ENCODE peak calls at places on chromosome 14, in eight cellular contexts. X is cardiac muscle cell, V is HCT116, J is fibroblast of the aortic adventitia, U is endothelial cell, N is neural progenitor cell, L is stomach, H is psoas muscle. Y is an unnamed sample.

GRCh38 chr14:88468396-88468795 is 82.9 kb downstream of the SPATA7 start:
- DNase-seq in X (peak; percentile 34), V (no peak), J (peak; percentile 66), U (no peak), N (no peak), L (no peak), H (no peak), Y (no peak)

GRCh38 chr14:96698846-96699543 is 98.2 kb upstream of the VRK1 start:
- DNase-seq in X (no peak), V (no peak), J (no peak), U (no peak), N (no peak), L (no peak), H (no peak), Y (no peak)

GRCh38 chr14:33525626-33526025 is 425.2 kb downstream of the EGLN3 start:
- DNase-seq in X (peak; percentile 43), V (no peak), J (peak; percentile 34), U (no peak), N (no peak), L (no peak), H (no peak), Y (no peak)

GRCh38 chr14:24377660-24378059 is 9.7 kb downstream of the NFATC4 start:
- DNase-seq in X (no peak), V (no peak), J (no peak), U (no peak), N (no peak), L (peak; percentile 7), H (no peak), Y (no peak)

GRCh38 chr14:75877292-75877691 is 104.5 kb downstream of the TGFB3 start:
- DNase-seq in X (peak; percentile 97), V (no peak), J (peak; percentile 99), U (no peak), N (no peak), L (no peak), H (no peak), Y (no peak)

GRCh38 chr14:67510836-67511235 is 22.3 kb upstream of the PLEKHH1 start:
- DNase-seq in X (peak; percentile 33), V (no peak), J (no peak), U (no peak), N (no peak), L (no peak), H (no peak), Y (no peak)

GRCh38 chr14:65492277-65492676 is 79.7 kb downstream of the FUT8 start:
- DNase-seq in X (no peak), V (no peak), J (no peak), U (no peak), N (no peak), L (no peak), H (no peak), Y (no peak)

GRCh38 chr14:34111933-34112332 is 161.1 kb upstream of the EGLN3 start:
- DNase-seq in X (no peak), V (no peak), J (no peak), U (no peak), N (peak; percentile 17), L (no peak), H (no peak), Y (no peak)

GRCh38 chr14:95906591-95906990 is 30.0 kb downstream of the TUNAR start:
- DNase-seq in X (no peak), V (no peak), J (no peak), U (no peak), N (no peak), L (no peak), H (no peak), Y (no peak)

GRCh38 chr14:64159588-64159987 is 134.6 kb downstream of the ESR2 start:
- DNase-seq in X (no peak), V (no peak), J (no peak), U (no peak), N (no peak), L (no peak), H (no peak), Y (no peak)

DNA sequence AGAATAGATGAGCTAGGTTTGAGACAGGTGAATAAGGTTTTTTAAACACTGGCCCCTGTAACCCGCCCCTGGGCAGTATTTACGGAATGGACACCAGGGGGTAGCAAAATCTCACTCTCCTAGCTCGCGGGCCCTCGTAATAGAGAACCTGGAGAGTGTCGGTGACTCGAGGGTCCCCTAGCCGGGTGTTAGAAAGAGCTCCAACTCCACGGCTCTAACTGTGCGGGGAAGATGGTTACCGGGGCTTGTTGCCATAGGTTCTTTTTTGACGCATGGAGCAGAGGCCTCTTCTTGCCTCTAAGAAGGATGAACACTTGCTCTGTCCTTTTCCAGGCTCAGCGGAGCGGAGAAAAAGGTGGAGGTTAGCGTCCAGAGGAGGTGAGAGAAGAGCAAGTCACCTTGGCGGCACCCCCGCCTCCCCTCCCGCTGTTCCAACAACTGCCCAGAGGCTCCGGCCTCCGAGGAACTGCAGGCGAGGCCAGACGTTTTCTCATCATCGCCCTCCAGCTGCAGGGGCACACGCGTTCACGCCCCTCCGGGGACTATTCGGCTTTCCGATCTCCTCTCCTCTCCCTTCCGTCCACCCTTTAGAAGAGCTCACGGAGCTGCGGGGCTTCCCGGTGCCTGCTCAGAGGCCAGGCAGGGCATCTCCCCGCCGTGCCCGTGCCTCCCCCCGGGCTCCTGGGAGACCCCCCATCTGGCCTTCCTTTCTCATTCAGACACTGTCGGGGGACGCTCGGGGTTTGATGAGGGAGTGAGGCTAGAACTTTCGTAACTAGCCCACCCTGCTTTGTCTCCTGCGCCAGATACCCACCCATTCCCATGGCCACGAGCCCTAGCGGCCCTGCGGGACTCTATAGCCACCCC is 1.4 kb upstream of the ARHGEF40 start:
- DNase-seq in X (peak; percentile 63), V (peak; percentile 36), J (peak; percentile 69), U (peak; percentile 67), N (peak; percentile 84), L (peak; percentile 63), H (peak; percentile 76), Y (no peak)
- TF ChIP-seq CTCF in X (peak; percentile 68), V (peak; percentile 63), J (peak; percentile 71), U (peak; percentile 51), N (peak; percentile 65), L (peak; percentile 57), H (peak; percentile 71), Y (peak; percentile 76)

GRCh38 chr14:77760381-77761204 is at the start of gene SNW1:
- DNase-seq in X (peak; percentile 95), V (peak; percentile 83), J (peak; percentile 55), U (peak; percentile 81), N (peak; percentile 97), L (peak; percentile 93), H (peak; percentile 97), Y (peak; percentile 90)
- TF ChIP-seq CTCF in X (no peak), V (no peak), J (no peak), U (no peak), N (peak; percentile 11), L (no peak), H (no peak), Y (peak; percentile 20)

DNA sequence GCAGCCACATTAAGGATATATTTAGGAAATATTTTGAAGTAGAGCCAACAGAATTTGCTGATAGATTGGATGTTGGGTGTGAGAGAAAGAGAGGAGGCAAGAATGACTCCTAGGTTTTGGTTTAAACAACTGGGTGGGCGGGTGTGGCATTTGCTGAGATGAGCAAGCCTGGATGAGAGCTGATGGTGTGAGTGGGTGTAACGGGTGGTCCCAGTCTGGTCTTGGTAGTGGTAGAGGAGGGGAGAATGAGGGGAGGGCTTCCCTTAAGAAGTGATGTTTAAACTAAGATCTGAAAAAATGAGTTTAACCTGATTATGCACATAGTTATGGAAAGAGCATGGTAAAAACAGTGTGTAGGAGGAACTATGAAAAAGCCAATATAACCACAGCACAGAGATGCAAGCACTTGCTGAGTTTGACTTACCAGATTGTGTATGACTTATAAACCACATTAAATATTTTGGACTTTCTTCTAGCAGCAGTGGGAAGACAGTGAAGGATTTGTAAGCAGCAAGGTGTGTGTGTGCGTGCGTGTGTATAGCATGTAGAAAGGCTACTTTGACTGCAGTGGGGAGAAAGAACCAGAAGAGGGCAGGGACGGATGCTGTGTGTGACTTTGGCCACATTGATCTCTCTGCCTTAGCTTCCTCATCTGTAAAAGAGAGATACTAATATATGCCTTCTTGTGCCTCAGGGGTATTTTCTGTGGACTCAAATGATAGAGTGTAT is 139.7 kb downstream of the PRIMA1 start:
- DNase-seq in X (no peak), V (peak; percentile 34), J (peak; percentile 1), U (peak; percentile 36), N (peak; percentile 61), L (no peak), H (no peak), Y (no peak)
- TF ChIP-seq CTCF in X (no peak), V (peak; percentile 60), J (no peak), U (peak; percentile 33), N (peak; percentile 57), L (no peak), H (no peak), Y (peak; percentile 66)

DNA sequence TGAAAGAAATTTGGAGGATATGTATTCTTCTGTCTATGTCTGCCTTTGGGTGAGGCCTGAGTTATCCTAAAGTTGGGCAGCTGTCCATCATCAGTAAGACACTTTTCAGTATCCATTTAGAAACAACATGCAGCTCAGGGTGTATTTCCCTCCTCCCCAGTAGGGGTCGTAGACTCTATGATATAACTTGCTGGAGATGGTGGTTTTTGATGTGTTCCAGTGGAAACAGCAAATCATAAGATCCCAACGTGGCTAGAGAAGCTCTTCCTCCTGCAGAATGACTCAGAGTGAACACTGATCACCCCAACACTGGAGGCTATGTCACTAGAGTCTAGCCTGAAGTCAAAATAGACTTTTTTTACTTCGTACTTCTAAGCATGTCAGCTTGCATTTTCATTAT is 331.6 kb upstream of the STXBP6 start:
- DNase-seq in X (no peak), V (no peak), J (no peak), U (no peak), N (peak; percentile 9), L (no peak), H (no peak), Y (no peak)
- TF ChIP-seq CTCF in X (no peak), V (no peak), J (no peak), U (peak; percentile 65), N (peak; percentile 36), L (no peak), H (no peak), Y (peak; percentile 63)

DNA sequence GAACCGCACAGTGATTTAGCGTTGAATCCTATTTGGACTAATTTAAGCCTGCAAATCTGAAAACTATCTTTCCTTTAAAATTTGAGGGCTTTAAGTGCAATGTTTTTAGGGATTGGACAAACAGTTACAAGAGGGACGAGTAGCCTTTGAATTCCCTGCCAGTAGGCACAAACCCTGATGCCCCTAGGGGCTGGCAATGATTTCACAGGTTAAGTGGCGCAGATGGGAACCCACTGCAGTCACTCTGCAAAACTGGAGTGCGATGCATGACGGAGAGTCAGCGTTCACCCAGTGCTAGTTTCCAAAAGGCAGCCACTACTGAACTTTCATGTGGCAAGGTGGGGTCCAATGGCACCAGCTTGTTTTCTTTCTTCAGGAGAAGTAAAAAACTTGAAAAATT is 99.4 kb upstream of the FRMD6 start:
- DNase-seq in X (no peak), V (no peak), J (no peak), U (peak; percentile 11), N (peak; percentile 11), L (no peak), H (no peak), Y (no peak)
- TF ChIP-seq CTCF in X (no peak), V (peak; percentile 45), J (peak; percentile 8), U (no peak), N (no peak), L (no peak), H (no peak), Y (peak; percentile 49)